ENCODE peak calls at places on chromosomes 16 and 17, in eight cellular contexts. One of them, this sample, is unnamed.
A peak's percentile ranks its signal among the peaks of the same experiment; 100 is the strongest.

GRCh38 chr16:983044-984030 is 1.8 kb downstream of the SOX8 start:
- DNase-seq in RWPE1: no peak
- DNase-seq in B cell: no peak
- DNase-seq in progenitor cell of endocrine pancreas: no peak
- DNase-seq in cardiac muscle cell: no peak
- DNase-seq in psoas muscle: no peak
- DNase-seq in endodermal cell: no peak
- DNase-seq in left ventricle myocardium inferior: no peak
- DNase-seq in this sample: no peak

GRCh38 chr17:27631409-27631755 is 394 bp downstream of the LGALS9 start:
- DNase-seq in progenitor cell of endocrine pancreas: no peak
- DNase-seq in psoas muscle: no peak
- DNase-seq in cardiac muscle cell: no peak
- DNase-seq in B cell: peak; percentile 57
- DNase-seq in left ventricle myocardium inferior: no peak
- DNase-seq in endodermal cell: no peak
- DNase-seq in RWPE1: no peak
- DNase-seq in this sample: peak; percentile 47

GRCh38 chr16:31016018-31016417 is 5.6 kb upstream of the STX1B start:
- DNase-seq in endodermal cell: no peak
- DNase-seq in cardiac muscle cell: no peak
- DNase-seq in progenitor cell of endocrine pancreas: no peak
- DNase-seq in B cell: no peak
- DNase-seq in left ventricle myocardium inferior: no peak
- DNase-seq in psoas muscle: no peak
- DNase-seq in RWPE1: no peak
- DNase-seq in this sample: no peak

GRCh38 chr17:50311483-50311882 is 34.4 kb upstream of the XYLT2 start:
- DNase-seq in RWPE1: no peak
- DNase-seq in endodermal cell: peak; percentile 90
- DNase-seq in progenitor cell of endocrine pancreas: no peak
- DNase-seq in B cell: no peak
- DNase-seq in left ventricle myocardium inferior: no peak
- DNase-seq in psoas muscle: no peak
- DNase-seq in cardiac muscle cell: no peak
- DNase-seq in this sample: no peak

GRCh38 chr16:57325458-57325857 is 33.1 kb upstream of the CCL22 start:
- DNase-seq in endodermal cell: no peak
- DNase-seq in psoas muscle: no peak
- DNase-seq in progenitor cell of endocrine pancreas: no peak
- DNase-seq in left ventricle myocardium inferior: no peak
- DNase-seq in cardiac muscle cell: no peak
- DNase-seq in B cell: no peak
- DNase-seq in RWPE1: no peak
- DNase-seq in this sample: no peak

GRCh38 chr17:74770498-74771318 is 5.4 kb downstream of the NAT9 start:
- DNase-seq in progenitor cell of endocrine pancreas: peak; percentile 67
- DNase-seq in left ventricle myocardium inferior: peak; percentile 64
- DNase-seq in RWPE1: peak; percentile 69
- DNase-seq in cardiac muscle cell: peak; percentile 74
- DNase-seq in endodermal cell: peak; percentile 96
- DNase-seq in psoas muscle: peak; percentile 67
- DNase-seq in B cell: peak; percentile 83
- DNase-seq in this sample: peak; percentile 74

GRCh38 chr16:66502020-66502913 is 47.7 kb downstream of the TK2 start:
- DNase-seq in B cell: no peak
- DNase-seq in endodermal cell: no peak
- DNase-seq in RWPE1: peak; percentile 36
- DNase-seq in left ventricle myocardium inferior: peak; percentile 64
- DNase-seq in progenitor cell of endocrine pancreas: no peak
- DNase-seq in psoas muscle: peak; percentile 76
- DNase-seq in cardiac muscle cell: no peak
- DNase-seq in this sample: no peak

GRCh38 chr17:7022791-7023571 is at the start of gene BCL6B:
- DNase-seq in cardiac muscle cell: no peak
- DNase-seq in B cell: peak; percentile 50
- DNase-seq in RWPE1: no peak
- DNase-seq in progenitor cell of endocrine pancreas: no peak
- DNase-seq in psoas muscle: no peak
- DNase-seq in endodermal cell: peak; percentile 79
- DNase-seq in left ventricle myocardium inferior: no peak
- DNase-seq in this sample: no peak

GRCh38 chr16:4291699-4292098 is 18.9 kb upstream of the TFAP4 start:
- DNase-seq in RWPE1: no peak
- DNase-seq in B cell: no peak
- DNase-seq in left ventricle myocardium inferior: no peak
- DNase-seq in progenitor cell of endocrine pancreas: no peak
- DNase-seq in psoas muscle: no peak
- DNase-seq in cardiac muscle cell: no peak
- DNase-seq in endodermal cell: no peak
- DNase-seq in this sample: no peak

GRCh38 chr17:50916708-50917417 is 50.7 kb upstream of the TOB1 start:
- DNase-seq in B cell: no peak
- DNase-seq in RWPE1: no peak
- DNase-seq in progenitor cell of endocrine pancreas: no peak
- DNase-seq in left ventricle myocardium inferior: no peak
- DNase-seq in cardiac muscle cell: no peak
- DNase-seq in endodermal cell: peak; percentile 81
- DNase-seq in psoas muscle: no peak
- DNase-seq in this sample: no peak

GRCh38 chr16:13070268-13070667 is 168.9 kb downstream of the SHISA9 start:
- DNase-seq in left ventricle myocardium inferior: no peak
- DNase-seq in endodermal cell: peak; percentile 91
- DNase-seq in psoas muscle: no peak
- DNase-seq in RWPE1: no peak
- DNase-seq in progenitor cell of endocrine pancreas: no peak
- DNase-seq in cardiac muscle cell: no peak
- DNase-seq in B cell: no peak
- DNase-seq in this sample: no peak

GRCh38 chr16:55035037-55035436 is 104.4 kb downstream of the IRX5 start:
- DNase-seq in B cell: no peak
- DNase-seq in cardiac muscle cell: peak; percentile 56
- DNase-seq in endodermal cell: peak; percentile 92
- DNase-seq in progenitor cell of endocrine pancreas: peak; percentile 27
- DNase-seq in left ventricle myocardium inferior: no peak
- DNase-seq in psoas muscle: no peak
- DNase-seq in RWPE1: no peak
- DNase-seq in this sample: peak; percentile 59

GRCh38 chr17:66663041-66663494 is 171.8 kb upstream of the CACNG5 start:
- DNase-seq in endodermal cell: no peak
- DNase-seq in progenitor cell of endocrine pancreas: no peak
- DNase-seq in B cell: no peak
- DNase-seq in cardiac muscle cell: no peak
- DNase-seq in RWPE1: no peak
- DNase-seq in left ventricle myocardium inferior: no peak
- DNase-seq in psoas muscle: no peak
- DNase-seq in this sample: no peak

GRCh38 chr17:48551601-48552452 is 6.9 kb upstream of the HOXB2 start:
- DNase-seq in RWPE1: no peak
- DNase-seq in psoas muscle: no peak
- DNase-seq in B cell: no peak
- DNase-seq in progenitor cell of endocrine pancreas: no peak
- DNase-seq in cardiac muscle cell: no peak
- DNase-seq in endodermal cell: peak; percentile 78
- DNase-seq in left ventricle myocardium inferior: no peak
- DNase-seq in this sample: no peak

GRCh38 chr17:16019347-16019746 is 19.7 kb downstream of the TTC19 start:
- DNase-seq in B cell: no peak
- DNase-seq in progenitor cell of endocrine pancreas: no peak
- DNase-seq in psoas muscle: no peak
- DNase-seq in RWPE1: no peak
- DNase-seq in endodermal cell: no peak
- DNase-seq in cardiac muscle cell: no peak
- DNase-seq in left ventricle myocardium inferior: no peak
- DNase-seq in this sample: no peak

DNA sequence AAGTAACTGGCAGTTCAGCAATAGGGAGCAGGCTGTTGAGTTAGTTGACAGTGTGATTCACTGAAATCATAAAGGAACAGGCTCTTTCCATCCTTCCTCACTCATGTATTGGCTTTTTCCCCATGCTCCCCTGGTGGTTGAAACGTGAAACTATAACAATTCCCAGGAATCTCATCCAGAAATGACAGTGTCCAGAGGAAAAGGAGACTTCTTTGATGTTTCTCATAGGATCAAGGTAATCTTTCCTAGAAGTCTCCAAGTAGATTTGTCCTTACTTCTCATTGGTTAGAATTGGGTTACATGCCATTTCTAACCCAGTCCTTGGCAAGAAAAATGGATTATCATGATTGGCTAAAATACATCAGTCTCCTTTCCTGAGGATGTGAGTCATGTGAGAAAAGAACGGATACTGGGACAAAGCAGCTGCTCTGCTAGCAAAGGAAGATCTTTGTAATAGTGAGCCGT is 14.4 kb downstream of the TTC19 start:
- DNase-seq in progenitor cell of endocrine pancreas: no peak
- DNase-seq in cardiac muscle cell: peak; percentile 29
- DNase-seq in B cell: no peak
- DNase-seq in endodermal cell: no peak
- DNase-seq in psoas muscle: no peak
- DNase-seq in RWPE1: peak; percentile 64
- DNase-seq in left ventricle myocardium inferior: no peak
- DNase-seq in this sample: no peak
- TF ChIP-seq CTCF in progenitor cell of endocrine pancreas: peak; percentile 56
- TF ChIP-seq CTCF in cardiac muscle cell: peak; percentile 67
- TF ChIP-seq CTCF in B cell: no peak
- TF ChIP-seq CTCF in endodermal cell: peak; percentile 71
- TF ChIP-seq CTCF in psoas muscle: peak; percentile 38
- TF ChIP-seq CTCF in RWPE1: peak; percentile 52
- TF ChIP-seq CTCF in left ventricle myocardium inferior: peak; percentile 55
- TF ChIP-seq CTCF in this sample: no peak

GRCh38 chr16:75382611-75383010 is 50.7 kb downstream of the CFDP1 start:
- DNase-seq in psoas muscle: no peak
- DNase-seq in RWPE1: peak; percentile 12
- DNase-seq in left ventricle myocardium inferior: no peak
- DNase-seq in B cell: no peak
- DNase-seq in endodermal cell: no peak
- DNase-seq in progenitor cell of endocrine pancreas: no peak
- DNase-seq in cardiac muscle cell: no peak
- DNase-seq in this sample: no peak

GRCh38 chr16:75383141-75383540 is 50.2 kb downstream of the CFDP1 start:
- DNase-seq in cardiac muscle cell: no peak
- DNase-seq in endodermal cell: no peak
- DNase-seq in left ventricle myocardium inferior: no peak
- DNase-seq in psoas muscle: no peak
- DNase-seq in B cell: no peak
- DNase-seq in progenitor cell of endocrine pancreas: no peak
- DNase-seq in RWPE1: no peak
- DNase-seq in this sample: no peak

GRCh38 chr16:75387951-75388350 is 45.4 kb downstream of the CFDP1 start:
- DNase-seq in progenitor cell of endocrine pancreas: no peak
- DNase-seq in cardiac muscle cell: no peak
- DNase-seq in RWPE1: no peak
- DNase-seq in endodermal cell: no peak
- DNase-seq in B cell: no peak
- DNase-seq in left ventricle myocardium inferior: no peak
- DNase-seq in psoas muscle: no peak
- DNase-seq in this sample: no peak

GRCh38 chr16:75389096-75389692 is 44.1 kb downstream of the CFDP1 start:
- DNase-seq in B cell: no peak
- DNase-seq in endodermal cell: no peak
- DNase-seq in psoas muscle: no peak
- DNase-seq in RWPE1: no peak
- DNase-seq in progenitor cell of endocrine pancreas: no peak
- DNase-seq in cardiac muscle cell: no peak
- DNase-seq in left ventricle myocardium inferior: no peak
- DNase-seq in this sample: no peak

DNA sequence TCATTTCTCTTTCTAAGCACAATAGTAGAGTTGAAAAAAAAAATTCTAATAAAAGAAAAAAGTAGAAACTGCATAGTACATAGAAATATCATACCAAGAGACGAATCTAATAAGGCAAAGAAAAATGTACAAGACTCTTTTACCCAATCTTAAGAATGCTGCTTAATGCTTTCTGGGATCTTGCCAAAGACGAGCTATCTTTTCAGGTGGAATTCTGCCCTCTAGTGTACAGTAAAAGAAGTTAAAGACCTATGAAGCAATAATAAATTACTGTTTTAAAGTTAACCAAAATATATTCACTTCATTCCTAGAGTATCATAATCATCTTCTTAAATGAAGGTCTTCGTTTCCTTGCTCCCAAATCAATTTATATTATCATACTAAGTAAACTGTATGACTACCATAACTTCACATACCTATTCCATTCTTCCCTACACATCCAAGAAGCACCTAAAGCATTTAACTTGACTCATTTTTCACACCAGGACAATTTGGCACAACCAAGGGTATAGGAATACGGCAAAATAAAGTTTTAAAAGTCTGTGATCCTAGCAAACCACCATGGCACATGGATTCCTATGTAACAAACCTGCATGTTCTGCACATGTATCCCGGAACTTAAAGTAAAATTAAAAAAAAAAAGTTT is 47.7 kb downstream of the CFDP1 start:
- DNase-seq in B cell: peak; percentile 34
- DNase-seq in left ventricle myocardium inferior: no peak
- DNase-seq in psoas muscle: no peak
- DNase-seq in cardiac muscle cell: peak; percentile 80
- DNase-seq in endodermal cell: no peak
- DNase-seq in progenitor cell of endocrine pancreas: no peak
- DNase-seq in RWPE1: peak; percentile 41
- DNase-seq in this sample: peak; percentile 61
- TF ChIP-seq CTCF in B cell: peak; percentile 83
- TF ChIP-seq CTCF in left ventricle myocardium inferior: peak; percentile 81
- TF ChIP-seq CTCF in psoas muscle: peak; percentile 86
- TF ChIP-seq CTCF in cardiac muscle cell: peak; percentile 39
- TF ChIP-seq CTCF in endodermal cell: peak; percentile 90
- TF ChIP-seq CTCF in progenitor cell of endocrine pancreas: peak; percentile 87
- TF ChIP-seq CTCF in RWPE1: peak; percentile 68
- TF ChIP-seq CTCF in this sample: peak; percentile 58

GRCh38 chr16:85086347-85087291 is 25.7 kb downstream of the CIBAR2 start:
- DNase-seq in endodermal cell: peak; percentile 94
- DNase-seq in B cell: peak; percentile 82
- DNase-seq in progenitor cell of endocrine pancreas: peak; percentile 52
- DNase-seq in RWPE1: peak; percentile 85
- DNase-seq in cardiac muscle cell: peak; percentile 77
- DNase-seq in left ventricle myocardium inferior: peak; percentile 78
- DNase-seq in psoas muscle: peak; percentile 75
- DNase-seq in this sample: peak; percentile 90
- TF ChIP-seq CTCF in endodermal cell: peak; percentile 86
- TF ChIP-seq CTCF in B cell: peak; percentile 78
- TF ChIP-seq CTCF in progenitor cell of endocrine pancreas: peak; percentile 81
- TF ChIP-seq CTCF in RWPE1: peak; percentile 73
- TF ChIP-seq CTCF in cardiac muscle cell: peak; percentile 67
- TF ChIP-seq CTCF in left ventricle myocardium inferior: peak; percentile 84
- TF ChIP-seq CTCF in psoas muscle: peak; percentile 56
- TF ChIP-seq CTCF in this sample: peak; percentile 86

DNA sequence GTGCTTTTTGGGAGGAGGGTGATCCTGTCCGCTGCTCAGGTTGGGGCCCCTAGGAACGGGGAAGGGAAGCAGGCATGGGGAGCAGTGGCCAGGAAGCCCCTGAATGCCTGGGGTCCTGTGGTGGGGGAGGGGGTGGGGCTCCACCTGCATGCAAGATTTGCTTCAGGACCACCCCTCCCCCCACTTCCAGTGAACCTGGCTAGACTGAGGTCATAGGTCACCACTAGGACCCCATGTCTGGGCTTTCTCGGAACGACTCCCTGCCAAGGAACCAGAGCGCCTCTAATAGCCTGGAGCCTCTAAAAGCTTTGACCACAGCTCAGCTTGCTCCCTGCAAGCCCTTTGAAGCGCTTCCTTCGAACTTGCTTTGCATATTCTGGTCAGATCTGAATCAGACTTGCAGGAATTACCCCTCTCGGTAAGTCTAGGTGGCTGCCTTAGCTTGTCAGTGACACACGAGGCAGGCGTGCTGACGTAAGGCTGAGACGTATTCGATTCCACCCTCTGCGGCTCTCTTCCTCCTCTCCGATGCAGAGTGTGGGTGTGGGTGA is 3.6 kb downstream of the SOCS3 start:
- DNase-seq in psoas muscle: no peak
- DNase-seq in progenitor cell of endocrine pancreas: no peak
- DNase-seq in endodermal cell: peak; percentile 87
- DNase-seq in left ventricle myocardium inferior: no peak
- DNase-seq in B cell: peak; percentile 89
- DNase-seq in RWPE1: peak; percentile 86
- DNase-seq in cardiac muscle cell: peak; percentile 43
- DNase-seq in this sample: peak; percentile 96
- TF ChIP-seq CTCF in psoas muscle: no peak
- TF ChIP-seq CTCF in progenitor cell of endocrine pancreas: no peak
- TF ChIP-seq CTCF in endodermal cell: no peak
- TF ChIP-seq CTCF in left ventricle myocardium inferior: no peak
- TF ChIP-seq CTCF in B cell: no peak
- TF ChIP-seq CTCF in RWPE1: no peak
- TF ChIP-seq CTCF in cardiac muscle cell: no peak
- TF ChIP-seq CTCF in this sample: peak; percentile 19